ENCODE peak calls at places on chromosomes 4 and X, in eight cellular contexts. S is HCT116, L is gastroesophageal sphincter, B is SK-N-SH treated with all-trans-retinoic acid at 6 μM for 48 hours, C is mucosa of descending colon, I is PC-3, Q is body of pancreas, J is A549. X is an unnamed sample.

GRCh38 chr4:123477804-123478209 is 81.2 kb downstream of the SPRY1 start:
- ATAC-seq in I (no peak), C (peak), J (no peak), S (no peak), L (no peak), Q (no peak), B (no peak), X (peak)

GRCh38 chrX:39896951-39897740 is 200.6 kb downstream of the BCOR start:
- ATAC-seq in L (peak), C (peak), Q (peak), B (peak), I (peak), S (no peak), J (peak), X (no peak)

GRCh38 chr4:186946140-186946539 is 222.5 kb upstream of the FAT1 start:
- ATAC-seq in Q (peak), B (no peak), C (peak), S (no peak), L (no peak), I (no peak), J (no peak), X (no peak)

GRCh38 chr4:1082215-1083182 is 30.9 kb downstream of the RNF212 start:
- ATAC-seq in S (peak), I (peak), L (peak), C (peak), Q (peak), J (peak), B (peak), X (no peak)

GRCh38 chr4:168694669-168695068 is 197.8 kb downstream of the PALLD start:
- ATAC-seq in B (no peak), L (peak), I (no peak), S (no peak), J (peak), Q (no peak), C (no peak), X (peak)

GRCh38 chrX:40169193-40170086 is 71.7 kb upstream of the BCOR start:
- ATAC-seq in L (no peak), Q (no peak), I (peak), S (peak), C (peak), J (peak), B (peak), X (peak)

GRCh38 chrX:41167888-41168287 is 82.6 kb downstream of the USP9X start:
- ATAC-seq in S (no peak), Q (no peak), C (no peak), B (no peak), I (no peak), J (no peak), L (no peak), X (no peak)

GRCh38 chr4:145531791-145532190 is 50.1 kb downstream of the SMAD1 start:
- ATAC-seq in L (no peak), Q (no peak), S (no peak), C (no peak), B (no peak), I (no peak), J (no peak), X (no peak)

X was measured in activated CD4-positive, CD25-positive, alpha-beta regulatory T cell treated with anti-CD3 and anti-CD28 coated beads, Interleukin-2, amount 50 U/mL, for 24 hours.